ENCODE peak calls at places on chromosomes 5 and 9, in four cellular contexts. One of them, this sample, is unnamed.

GRCh38 chr5:112434650-112435049 is 15.6 kb upstream of the EPB41L4A start:
- DNase-seq in iris pigment epithelial cell: no peak
- DNase-seq in neural crest cell: no peak
- DNase-seq in NCI-H1417: no peak
- DNase-seq in this sample: no peak

GRCh38 chr5:155471027-155471426 is 457.5 kb downstream of the KIF4B start:
- DNase-seq in NCI-H1417: no peak
- DNase-seq in iris pigment epithelial cell: no peak
- DNase-seq in neural crest cell: no peak
- DNase-seq in this sample: no peak

GRCh38 chr9:9387511-9388115 is 1225.2 kb downstream of the PTPRD start:
- DNase-seq in iris pigment epithelial cell: no peak
- DNase-seq in NCI-H1417: no peak
- DNase-seq in neural crest cell: no peak
- DNase-seq in this sample: no peak

GRCh38 chr5:28542968-28543367 is 1504.6 kb upstream of the CDH9 start:
- DNase-seq in iris pigment epithelial cell: peak
- DNase-seq in NCI-H1417: no peak
- DNase-seq in neural crest cell: no peak
- DNase-seq in this sample: no peak

GRCh38 chr9:134887686-134888602 is 7.3 kb downstream of the FCN2 start:
- DNase-seq in iris pigment epithelial cell: no peak
- DNase-seq in neural crest cell: no peak
- DNase-seq in NCI-H1417: no peak
- DNase-seq in this sample: no peak

GRCh38 chr5:175687231-175687701 is 29.4 kb downstream of the HRH2 start:
- DNase-seq in neural crest cell: no peak
- DNase-seq in NCI-H1417: no peak
- DNase-seq in iris pigment epithelial cell: no peak
- DNase-seq in this sample: no peak

GRCh38 chr5:55172937-55173695 is at the start of gene CDC20B:
- DNase-seq in neural crest cell: peak
- DNase-seq in NCI-H1417: peak
- DNase-seq in iris pigment epithelial cell: peak
- DNase-seq in this sample: no peak

GRCh38 chr9:93958875-93959682 is 3.9 kb upstream of the BARX1 start:
- DNase-seq in NCI-H1417: no peak
- DNase-seq in neural crest cell: no peak
- DNase-seq in iris pigment epithelial cell: peak
- DNase-seq in this sample: no peak

GRCh38 chr5:59559323-59559722 is 334.2 kb downstream of the PDE4D start:
- DNase-seq in iris pigment epithelial cell: peak
- DNase-seq in NCI-H1417: no peak
- DNase-seq in neural crest cell: no peak
- DNase-seq in this sample: no peak

GRCh38 chr5:154422298-154422697 is 23.5 kb upstream of the SAP30L start:
- DNase-seq in iris pigment epithelial cell: no peak
- DNase-seq in neural crest cell: no peak
- DNase-seq in NCI-H1417: no peak
- DNase-seq in this sample: no peak

GRCh38 chr5:143569213-143569663 is 165.8 kb upstream of the NR3C1 start:
- DNase-seq in neural crest cell: no peak
- DNase-seq in iris pigment epithelial cell: peak
- DNase-seq in NCI-H1417: no peak
- DNase-seq in this sample: no peak